ENCODE peak calls at places on chromosomes 16 and 17, in seven cellular contexts. One of them, this sample, is unnamed.

GRCh38 chr16:84379008-84379730 is 10.8 kb downstream of the ATP2C2 start:
- DNase-seq in ACHN: no peak
- DNase-seq in COR-L47: no peak
- DNase-seq in NCI-H2081: no peak
- DNase-seq in GM23338: no peak
- DNase-seq in GM12891: no peak
- DNase-seq in foreskin fibroblast: no peak
- DNase-seq in this sample: no peak

GRCh38 chr17:10117581-10118001 is 80.8 kb downstream of the GAS7 start:
- DNase-seq in ACHN: no peak
- DNase-seq in COR-L47: no peak
- DNase-seq in NCI-H2081: no peak
- DNase-seq in GM23338: peak; percentile 29
- DNase-seq in GM12891: no peak
- DNase-seq in foreskin fibroblast: peak; percentile 11
- DNase-seq in this sample: no peak

GRCh38 chr16:13521356-13521755 is 398.6 kb upstream of the ERCC4 start:
- DNase-seq in ACHN: no peak
- DNase-seq in COR-L47: no peak
- DNase-seq in NCI-H2081: no peak
- DNase-seq in GM23338: peak; percentile 71
- DNase-seq in GM12891: no peak
- DNase-seq in foreskin fibroblast: no peak
- DNase-seq in this sample: no peak

GRCh38 chr16:50238314-50238713 is 28.0 kb upstream of the ADCY7 start:
- DNase-seq in ACHN: no peak
- DNase-seq in COR-L47: no peak
- DNase-seq in NCI-H2081: no peak
- DNase-seq in GM23338: no peak
- DNase-seq in GM12891: no peak
- DNase-seq in foreskin fibroblast: no peak
- DNase-seq in this sample: no peak

GRCh38 chr17:35804658-35805192 is 4.6 kb upstream of the TAF15 start:
- DNase-seq in ACHN: peak; percentile 94
- DNase-seq in COR-L47: peak; percentile 75
- DNase-seq in NCI-H2081: peak; percentile 78
- DNase-seq in GM23338: peak; percentile 95
- DNase-seq in GM12891: peak; percentile 69
- DNase-seq in foreskin fibroblast: peak; percentile 93
- DNase-seq in this sample: peak; percentile 32

GRCh38 chr17:39197380-39198185 is at the start of gene CACNB1:
- DNase-seq in ACHN: peak; percentile 84
- DNase-seq in COR-L47: peak; percentile 79
- DNase-seq in NCI-H2081: peak; percentile 80
- DNase-seq in GM23338: peak; percentile 94
- DNase-seq in GM12891: peak; percentile 82
- DNase-seq in foreskin fibroblast: peak; percentile 90
- DNase-seq in this sample: peak; percentile 58

GRCh38 chr17:50658602-50659001 is 23.9 kb downstream of the ABCC3 start:
- DNase-seq in ACHN: no peak
- DNase-seq in COR-L47: no peak
- DNase-seq in NCI-H2081: no peak
- DNase-seq in GM23338: no peak
- DNase-seq in GM12891: no peak
- DNase-seq in foreskin fibroblast: peak; percentile 21
- DNase-seq in this sample: no peak

GRCh38 chr16:11610580-11610979 is 23.9 kb upstream of the LITAF start:
- DNase-seq in ACHN: no peak
- DNase-seq in COR-L47: no peak
- DNase-seq in NCI-H2081: no peak
- DNase-seq in GM23338: no peak
- DNase-seq in GM12891: no peak
- DNase-seq in foreskin fibroblast: no peak
- DNase-seq in this sample: no peak

GRCh38 chr17:77332981-77333685 is 192.4 kb downstream of the SEC14L1 start:
- DNase-seq in ACHN: no peak
- DNase-seq in COR-L47: no peak
- DNase-seq in NCI-H2081: no peak
- DNase-seq in GM23338: no peak
- DNase-seq in GM12891: no peak
- DNase-seq in foreskin fibroblast: peak; percentile 95
- DNase-seq in this sample: no peak

GRCh38 chr17:45372325-45372869 is 55.6 kb upstream of the MAP3K14 start:
- DNase-seq in ACHN: peak; percentile 29
- DNase-seq in COR-L47: no peak
- DNase-seq in NCI-H2081: no peak
- DNase-seq in GM23338: no peak
- DNase-seq in GM12891: no peak
- DNase-seq in foreskin fibroblast: peak; percentile 39
- DNase-seq in this sample: no peak

GRCh38 chr16:24540575-24541240 is 1.3 kb downstream of the RBBP6 start:
- DNase-seq in ACHN: peak; percentile 40
- DNase-seq in COR-L47: no peak
- DNase-seq in NCI-H2081: peak; percentile 10
- DNase-seq in GM23338: peak; percentile 40
- DNase-seq in GM12891: no peak
- DNase-seq in foreskin fibroblast: peak; percentile 30
- DNase-seq in this sample: no peak

GRCh38 chr16:28001184-28001583 is 62.3 kb downstream of the GSG1L start:
- DNase-seq in ACHN: no peak
- DNase-seq in COR-L47: no peak
- DNase-seq in NCI-H2081: no peak
- DNase-seq in GM23338: no peak
- DNase-seq in GM12891: no peak
- DNase-seq in foreskin fibroblast: no peak
- DNase-seq in this sample: no peak

GRCh38 chr17:1783271-1783670 is 21.4 kb downstream of the SERPINF1 start:
- DNase-seq in ACHN: no peak
- DNase-seq in COR-L47: no peak
- DNase-seq in NCI-H2081: no peak
- DNase-seq in GM23338: no peak
- DNase-seq in GM12891: no peak
- DNase-seq in foreskin fibroblast: no peak
- DNase-seq in this sample: no peak